ENCODE peak calls at places on chromosomes 3 and 15, in six cellular contexts. B is GM23338, P is GM23248, Z is HCT116, C is H1, W is endothelial cell of umbilical vein. M is an unnamed sample.

GRCh38 chr3:126113238-126113555 is 29.3 kb upstream of the SLC41A3 start:
- DNase-seq in B (no peak), P (no peak), Z (no peak), C (no peak), W (no peak), M (no peak)

GRCh38 chr15:98648654-98649537 is 557 bp downstream of the IGF1R start:
- DNase-seq in B (peak), P (peak), Z (no peak), C (no peak), W (peak), M (peak)

GRCh38 chr3:62888180-62888579 is 13.0 kb upstream of the CADPS start:
- DNase-seq in B (peak), P (no peak), Z (no peak), C (no peak), W (no peak), M (no peak)

GRCh38 chr3:188253800-188254452 is 100.0 kb downstream of the LPP start:
- DNase-seq in B (no peak), P (no peak), Z (no peak), C (no peak), W (no peak), M (no peak)

GRCh38 chr15:69751575-69751974 is 299.0 kb downstream of the RPLP1 start:
- DNase-seq in B (no peak), P (no peak), Z (no peak), C (no peak), W (no peak), M (peak)

GRCh38 chr3:3629911-3630310 is 169.3 kb upstream of the LRRN1 start:
- DNase-seq in B (no peak), P (no peak), Z (no peak), C (no peak), W (no peak), M (peak)

GRCh38 chr15:97961067-97961954 is 808 bp downstream of the ARRDC4 start:
- DNase-seq in B (peak), P (peak), Z (peak), C (peak), W (no peak), M (peak)

GRCh38 chr15:69920232-69920631 is 177.5 kb downstream of the TLE3 start:
- DNase-seq in B (no peak), P (no peak), Z (no peak), C (no peak), W (no peak), M (no peak)

GRCh38 chr15:50848349-50848748 is 60.1 kb upstream of the AP4E1 start:
- DNase-seq in B (no peak), P (no peak), Z (no peak), C (no peak), W (no peak), M (no peak)

GRCh38 chr3:194057570-194058188 is 78.3 kb upstream of the HES1 start:
- DNase-seq in B (no peak), P (no peak), Z (no peak), C (no peak), W (no peak), M (no peak)
- H3K4me3 ChIP-seq in B (peak), P (peak), Z (no peak), C (no peak), W (no peak), M (no peak)

GRCh38 chr3:133939496-133939835 is 43.8 kb upstream of the RAB6B start:
- DNase-seq in B (no peak), P (no peak), Z (no peak), C (no peak), W (no peak), M (no peak)

GRCh38 chr3:133937756-133938601 is 42.3 kb upstream of the RAB6B start:
- DNase-seq in B (no peak), P (peak), Z (no peak), C (no peak), W (no peak), M (peak)

GRCh38 chr3:133940536-133940935 is 44.9 kb upstream of the RAB6B start:
- DNase-seq in B (no peak), P (no peak), Z (no peak), C (no peak), W (no peak), M (no peak)

GRCh38 chr3:133937061-133937686 is 41.5 kb upstream of the RAB6B start:
- DNase-seq in B (no peak), P (no peak), Z (no peak), C (no peak), W (no peak), M (no peak)

GRCh38 chr3:133938770-133939495 is 43.3 kb upstream of the RAB6B start:
- DNase-seq in B (peak), P (peak), Z (no peak), C (no peak), W (no peak), M (peak)
- TF ChIP-seq EZH2 in B (no peak), P (no peak), Z (no peak), C (no peak), W (no peak), M (no peak)

DNA sequence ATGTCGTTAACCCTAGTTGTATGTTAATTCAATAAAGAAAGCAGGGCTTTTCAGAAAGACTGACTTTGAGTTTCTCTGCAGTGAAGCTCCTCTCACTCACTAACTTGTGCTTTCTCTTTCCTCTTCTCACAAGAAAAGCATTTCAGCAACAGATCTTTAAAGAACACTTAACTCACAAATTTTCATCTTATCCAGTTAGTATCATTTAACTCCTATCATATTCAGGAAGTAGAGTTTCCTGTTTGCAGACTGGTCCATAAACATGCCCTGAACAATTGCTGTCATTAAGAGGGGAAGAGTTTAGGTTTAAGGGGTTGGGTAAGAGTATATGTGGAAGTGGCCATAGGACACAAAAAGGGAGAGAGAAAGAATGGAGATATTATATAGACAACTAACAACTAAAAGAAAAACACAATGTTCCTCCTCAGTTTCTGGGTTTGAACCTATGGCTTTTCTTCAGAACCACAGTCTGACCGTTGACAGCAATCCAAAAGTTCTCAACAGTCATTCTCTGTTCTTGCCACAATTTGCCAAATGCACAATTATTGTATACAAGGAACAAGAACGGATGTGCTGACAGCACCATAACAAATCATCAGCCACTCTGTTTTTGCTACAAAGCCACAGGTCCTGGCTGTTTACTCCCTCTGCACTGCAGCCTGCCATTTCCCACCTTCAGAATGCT is 63.9 kb downstream of the CHAC1 start:
- DNase-seq in B (no peak), P (no peak), Z (no peak), C (no peak), W (peak), M (no peak)
- H3K4me3 ChIP-seq in B (no peak), P (no peak), Z (no peak), C (no peak), W (no peak), M (no peak)

GRCh38 chr15:100059094-100059493 is 282.7 kb downstream of the ADAMTS17 start:
- DNase-seq in B (no peak), P (no peak), Z (no peak), C (no peak), W (no peak), M (peak)
- TF ChIP-seq EZH2 in B (no peak), P (no peak), Z (no peak), C (no peak), W (no peak), M (no peak)

GRCh38 chr3:127978636-127979035 is 63.6 kb downstream of the KBTBD12 start:
- DNase-seq in B (no peak), P (peak), Z (no peak), C (no peak), W (no peak), M (peak)

GRCh38 chr3:127982155-127982554 is 67.1 kb downstream of the KBTBD12 start:
- DNase-seq in B (no peak), P (no peak), Z (no peak), C (no peak), W (no peak), M (no peak)

GRCh38 chr3:127975630-127976029 is 60.6 kb downstream of the KBTBD12 start:
- DNase-seq in B (no peak), P (no peak), Z (no peak), C (no peak), W (no peak), M (no peak)

GRCh38 chr3:127981097-127981496 is 66.1 kb downstream of the KBTBD12 start:
- DNase-seq in B (no peak), P (no peak), Z (no peak), C (no peak), W (no peak), M (no peak)

DNA sequence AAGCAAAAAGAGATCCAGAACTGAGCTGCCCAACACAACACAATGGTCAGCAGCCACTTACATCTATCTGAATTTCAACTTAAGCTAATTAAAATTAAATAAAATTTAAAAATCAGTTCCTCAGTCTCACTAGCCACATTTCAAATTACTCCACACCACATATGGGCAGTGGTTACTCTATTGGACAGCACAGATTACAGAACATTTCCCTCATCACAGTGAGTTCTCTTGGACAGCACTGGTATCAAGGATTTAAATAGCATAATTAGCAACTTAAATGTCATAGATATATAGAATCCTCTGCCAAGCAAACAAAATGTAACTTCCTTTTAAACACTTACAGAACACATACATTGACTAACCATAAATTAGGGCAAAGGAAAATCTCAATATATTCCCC is 64.4 kb downstream of the KBTBD12 start:
- DNase-seq in B (no peak), P (no peak), Z (no peak), C (no peak), W (no peak), M (no peak)
- H3K4me3 ChIP-seq in B (no peak), P (no peak), Z (no peak), C (no peak), W (no peak), M (no peak)

M was measured in fibroblast of lung.